ENCODE peak calls at places on chromosomes 4 and X, in nine cellular contexts. M is HFFc6; O is MCF 10A; I is AG09309; N is progenitor cell of endocrine pancreas; X is GM13977; T is CD4-positive, alpha-beta T cell; K is mammary epithelial cell; H is GM12878. L is an unnamed sample.

GRCh38 chr4:41294445-41295062 is 37.8 kb downstream of the UCHL1 start:
- DNase-seq in M (no peak), O (no peak), I (no peak), N (no peak), X (no peak), T (no peak), K (no peak), H (no peak), L (no peak)

GRCh38 chr4:147599206-147599605 is 18.0 kb upstream of the TMEM184C start:
- DNase-seq in M (peak), O (no peak), I (no peak), N (no peak), X (no peak), T (no peak), K (no peak), H (no peak), L (no peak)

GRCh38 chr4:109414938-109415337 is 18.7 kb upstream of the SEC24B start:
- DNase-seq in M (no peak), O (no peak), I (no peak), N (no peak), X (no peak), T (no peak), K (no peak), H (no peak), L (no peak)

GRCh38 chrX:46209037-46209436 is 336.2 kb downstream of the ZNF674 start:
- DNase-seq in M (no peak), O (no peak), I (no peak), N (no peak), X (no peak), T (no peak), K (no peak), H (no peak), L (no peak)

GRCh38 chr4:8742546-8742945 is 129.1 kb downstream of the HMX1 start:
- DNase-seq in M (no peak), O (no peak), I (no peak), N (no peak), X (no peak), T (no peak), K (no peak), H (no peak), L (no peak)

GRCh38 chr4:6360385-6360784 is 90.7 kb downstream of the WFS1 start:
- DNase-seq in M (no peak), O (no peak), I (no peak), N (no peak), X (no peak), T (no peak), K (no peak), H (no peak), L (no peak)

GRCh38 chr4:53313510-53313909 is 52.4 kb downstream of the SCFD2 start:
- DNase-seq in M (no peak), O (peak), I (no peak), N (no peak), X (no peak), T (no peak), K (peak), H (no peak), L (peak)

GRCh38 chr4:43837604-43838003 is 611.0 kb downstream of the KCTD8 start:
- DNase-seq in M (no peak), O (no peak), I (no peak), N (no peak), X (no peak), T (no peak), K (no peak), H (no peak), L (no peak)

GRCh38 chrX:150036181-150036580 is 97.9 kb upstream of the EOLA2 start:
- DNase-seq in M (peak), O (peak), I (no peak), N (no peak), X (no peak), T (no peak), K (peak), H (no peak), L (no peak)

GRCh38 chrX:138709886-138710285 is 1.6 kb downstream of the FGF13 start:
- DNase-seq in M (no peak), O (no peak), I (no peak), N (no peak), X (no peak), T (no peak), K (no peak), H (no peak), L (no peak)

GRCh38 chr4:158688813-158689212 is 16.7 kb downstream of the ETFDH start:
- DNase-seq in M (no peak), O (no peak), I (no peak), N (no peak), X (no peak), T (no peak), K (no peak), H (no peak), L (no peak)

GRCh38 chr4:132123870-132124623 is 1025.0 kb upstream of the PCDH10 start:
- DNase-seq in M (peak), O (peak), I (no peak), N (no peak), X (no peak), T (no peak), K (peak), H (peak), L (no peak)

GRCh38 chrX:132718411-132718810 is 229.6 kb upstream of the MBNL3 start:
- DNase-seq in M (no peak), O (no peak), I (no peak), N (no peak), X (no peak), T (no peak), K (no peak), H (no peak), L (no peak)

GRCh38 chrX:132710756-132711155 is 221.9 kb upstream of the MBNL3 start:
- DNase-seq in M (no peak), O (no peak), I (no peak), N (no peak), X (no peak), T (no peak), K (no peak), H (no peak), L (no peak)

GRCh38 chrX:132714913-132715312 is 226.1 kb upstream of the MBNL3 start:
- DNase-seq in M (no peak), O (no peak), I (no peak), N (no peak), X (no peak), T (no peak), K (no peak), H (no peak), L (no peak)

DNA sequence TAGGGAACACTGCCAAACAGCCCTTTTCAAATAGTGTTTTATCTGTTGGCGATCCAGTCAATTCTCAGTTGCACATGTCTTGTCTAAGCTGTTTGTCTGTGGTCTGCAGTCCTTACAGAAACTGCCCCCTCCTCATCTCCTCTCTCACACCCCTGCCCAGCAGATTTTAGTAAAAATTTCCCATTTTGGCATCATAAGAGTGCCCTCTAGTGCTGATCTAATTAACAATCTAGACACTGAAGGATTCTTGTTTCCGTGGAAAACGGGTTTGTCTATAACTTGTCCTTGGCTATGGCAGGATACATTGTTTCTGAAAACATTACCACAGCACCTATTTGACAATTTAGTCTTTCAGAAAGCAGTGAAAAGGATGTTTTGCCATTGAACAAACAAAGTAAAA is 227.2 kb upstream of the MBNL3 start:
- DNase-seq in M (no peak), O (no peak), I (no peak), N (no peak), X (no peak), T (no peak), K (no peak), H (no peak), L (no peak)
- TF ChIP-seq CTCF in M (peak), O (peak), I (peak), N (peak), X (peak), T (no peak), K (peak), H (peak), L (no peak)

DNA sequence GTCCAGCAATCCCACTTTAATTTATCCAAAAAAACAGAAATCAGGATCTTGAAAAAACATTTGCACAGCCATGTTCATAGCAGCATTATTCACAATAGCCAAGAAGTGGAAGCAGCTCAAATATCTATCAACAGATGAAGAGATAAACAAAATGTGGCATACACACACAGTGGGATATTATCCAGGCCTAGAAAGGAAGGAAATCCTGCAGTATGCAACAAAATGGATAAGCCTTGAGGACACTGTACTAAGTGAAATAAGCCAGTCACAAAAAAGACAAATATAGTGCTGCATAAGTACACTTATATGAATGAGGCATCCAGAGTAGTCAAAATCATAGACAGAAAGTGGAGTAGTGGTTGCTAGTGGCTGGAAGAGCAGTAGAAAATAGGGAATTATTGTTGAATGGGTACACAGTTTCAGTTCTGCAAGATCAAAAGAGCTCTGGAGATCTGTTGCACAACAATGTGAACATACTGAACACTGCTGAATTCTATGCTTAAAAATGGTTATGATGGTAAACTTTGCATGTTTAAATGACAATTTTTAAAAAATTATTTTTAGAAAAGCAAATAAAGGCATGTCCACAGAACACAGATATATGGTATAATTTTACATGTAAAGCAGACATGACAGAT is 25.6 kb downstream of the CHM start:
- DNase-seq in M (no peak), O (no peak), I (no peak), N (no peak), X (no peak), T (no peak), K (no peak), H (no peak), L (no peak)
- TF ChIP-seq CTCF in M (no peak), O (no peak), I (no peak), N (no peak), X (no peak), T (no peak), K (no peak), H (no peak), L (no peak)

GRCh38 chrX:99800016-99800415 is 610.1 kb downstream of the PCDH19 start:
- DNase-seq in M (no peak), O (no peak), I (no peak), N (no peak), X (no peak), T (no peak), K (no peak), H (no peak), L (no peak)

GRCh38 chrX:99798951-99799350 is 611.1 kb downstream of the PCDH19 start:
- DNase-seq in M (no peak), O (no peak), I (no peak), N (no peak), X (no peak), T (no peak), K (no peak), H (no peak), L (no peak)

DNA sequence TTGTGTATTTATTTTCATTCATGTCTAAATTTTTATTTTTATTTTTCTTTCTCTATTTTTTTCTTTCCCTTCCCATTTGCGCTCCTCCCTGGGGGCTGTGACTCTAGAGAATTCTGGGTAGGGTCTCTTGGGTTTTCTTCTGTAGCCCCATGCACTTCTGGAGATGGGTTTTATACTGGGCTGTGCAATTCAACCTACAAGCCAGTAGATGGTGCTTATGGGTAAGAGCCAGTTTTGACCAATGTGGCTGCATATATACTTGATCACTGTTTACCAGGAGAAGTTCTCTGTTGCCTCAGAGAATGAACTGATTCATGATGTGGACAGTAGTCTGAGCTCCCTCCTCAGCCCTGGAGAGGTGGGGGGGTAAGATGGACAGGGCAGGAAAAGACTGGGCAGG is 614.6 kb downstream of the PCDH19 start:
- DNase-seq in M (no peak), O (no peak), I (no peak), N (no peak), X (no peak), T (no peak), K (no peak), H (no peak), L (no peak)
- TF ChIP-seq CTCF in M (no peak), O (no peak), I (peak), N (no peak), X (peak), T (no peak), K (peak), H (no peak), L (no peak)

DNA sequence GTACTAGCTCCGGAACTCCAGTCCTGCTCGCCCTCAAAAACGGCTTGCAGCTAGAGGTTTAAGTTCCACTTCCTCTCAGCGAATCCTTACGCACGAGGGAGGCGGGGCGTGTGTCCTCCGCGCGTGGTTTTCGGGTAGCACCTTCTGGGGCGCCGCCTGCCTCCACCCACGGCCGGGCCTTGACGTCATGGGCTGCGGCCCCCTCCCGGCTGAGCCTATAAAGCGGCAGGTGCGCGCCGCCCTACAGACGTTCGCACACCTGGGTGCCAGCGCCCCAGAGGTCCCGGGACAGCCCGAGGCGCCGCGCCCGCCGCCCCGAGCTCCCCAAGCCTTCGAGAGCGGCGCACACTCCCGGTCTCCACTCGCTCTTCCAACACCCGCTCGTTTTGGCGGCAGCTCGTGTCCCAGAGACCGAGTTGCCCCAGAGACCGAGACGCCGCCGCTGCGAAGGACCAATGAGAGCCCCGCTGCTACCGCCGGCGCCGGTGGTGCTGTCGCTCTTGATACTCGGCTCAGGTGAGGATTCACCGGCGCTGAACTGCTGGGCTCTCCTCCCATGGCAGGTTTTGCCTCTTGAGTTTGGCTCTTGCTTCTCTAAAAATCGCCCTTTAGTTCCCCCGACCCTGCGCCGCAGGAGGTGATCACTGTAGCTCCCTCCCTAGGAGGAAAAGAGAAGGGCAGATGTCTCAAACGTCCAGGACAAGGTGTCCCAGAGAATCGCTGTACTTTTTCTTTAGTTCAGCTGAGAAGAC is at the start of gene AREG:
- DNase-seq in M (peak), O (peak), I (no peak), N (peak), X (peak), T (peak), K (peak), H (peak), L (peak)
- TF ChIP-seq CTCF in M (peak), O (peak), I (peak), N (peak), X (peak), T (peak), K (peak), H (peak), L (peak)